ENCODE peak calls at places on chromosomes 1 and 21, in four cellular contexts. G is K562, T is HepG2, U is H1. Q is an unnamed sample.
A peak's percentile ranks its signal among the peaks of the same experiment; 100 is the strongest.

GRCh38 chr1:109980324-109981127 is 4.0 kb upstream of the AHCYL1 start:
- DNase-seq in T (peak; percentile 32), U (no peak), G (no peak), Q (no peak)

GRCh38 chr1:2208309-2209239 is 14.0 kb upstream of the FAAP20 start:
- DNase-seq in G (no peak), U (no peak), T (peak; percentile 93), Q (peak; percentile 76)

GRCh38 chr21:34839070-34839820 is 170.5 kb downstream of the CLIC6 start:
- DNase-seq in U (no peak), G (no peak), T (no peak), Q (no peak)

GRCh38 chr1:1123581-1124507 is 8.0 kb upstream of the C1orf159 start:
- DNase-seq in T (no peak), G (no peak), U (no peak), Q (no peak)

GRCh38 chr1:41496080-41497055 is 11.9 kb upstream of the EDN2 start:
- DNase-seq in T (peak; percentile 26), U (peak; percentile 69), G (peak; percentile 81), Q (peak; percentile 60)

GRCh38 chr1:33661791-33662190 is 189.3 kb downstream of the ZSCAN20 start:
- DNase-seq in U (no peak), T (no peak), G (no peak), Q (no peak)

GRCh38 chr21:33799378-33800090 is 116.1 kb downstream of the ATP5PO start:
- DNase-seq in G (no peak), U (no peak), T (no peak), Q (no peak)

GRCh38 chr1:217493290-217493689 is 137.6 kb downstream of the GPATCH2 start:
- DNase-seq in T (no peak), U (no peak), G (no peak), Q (no peak)

GRCh38 chr1:25760122-25760719 is 39.8 kb upstream of the SELENON start:
- DNase-seq in U (no peak), T (no peak), G (no peak), Q (no peak)

GRCh38 chr1:22636927-22637326 is 499 bp downstream of the C1QA start:
- DNase-seq in G (no peak), U (no peak), T (no peak), Q (no peak)

GRCh38 chr1:234763361-234763760 is 153.4 kb upstream of the IRF2BP2 start:
- DNase-seq in U (no peak), T (no peak), G (no peak), Q (no peak)

GRCh38 chr1:6033986-6034749 is 11.5 kb upstream of the KCNAB2 start:
- DNase-seq in U (no peak), T (peak; percentile 49), G (peak; percentile 82), Q (peak; percentile 30)

GRCh38 chr1:198528376-198528775 is 12.1 kb downstream of the ATP6V1G3 start:
- DNase-seq in U (no peak), T (no peak), G (no peak), Q (peak; percentile 73)

GRCh38 chr1:209884665-209885117 is 53.3 kb upstream of the SYT14 start:
- DNase-seq in T (peak; percentile 16), G (peak; percentile 57), U (no peak), Q (peak; percentile 97)

GRCh38 chr1:218347316-218347712 is 2.2 kb downstream of the TGFB2 start:
- DNase-seq in U (no peak), G (no peak), T (no peak), Q (no peak)

GRCh38 chr1:244361764-244362473 is 89.8 kb downstream of the ADSS2 start:
- DNase-seq in U (peak; percentile 57), T (peak; percentile 84), G (no peak), Q (peak; percentile 74)

GRCh38 chr21:26115899-26116298 is 54.7 kb downstream of the APP start:
- DNase-seq in G (no peak), U (no peak), T (no peak), Q (peak; percentile 79)

GRCh38 chr21:41369105-41369914 is 7.5 kb downstream of the MX2 start:
- DNase-seq in T (peak; percentile 40), U (no peak), G (no peak), Q (no peak)

GRCh38 chr21:40194181-40194580 is 326.9 kb downstream of the PCP4 start:
- DNase-seq in U (no peak), T (no peak), G (no peak), Q (no peak)

GRCh38 chr1:62281922-62282555 is 37.2 kb downstream of the KANK4 start:
- DNase-seq in U (no peak), G (no peak), T (no peak), Q (no peak)

GRCh38 chr1:54934869-54935268 is 45.6 kb upstream of the TMEM61 start:
- DNase-seq in G (no peak), T (peak; percentile 72), U (no peak), Q (peak; percentile 37)

GRCh38 chr1:216314369-216315095 is 108.7 kb downstream of the USH2A start:
- DNase-seq in G (no peak), U (no peak), T (no peak), Q (no peak)

GRCh38 chr1:115056395-115056798 is 26.8 kb downstream of the TSHB start:
- DNase-seq in U (no peak), T (no peak), G (no peak), Q (no peak)

GRCh38 chr1:60069691-60070090 is 3.9 kb downstream of the C1orf87 start:
- DNase-seq in U (no peak), T (no peak), G (no peak), Q (no peak)

GRCh38 chr1:151371340-151371739 is 1.2 kb downstream of the SELENBP1 start:
- DNase-seq in U (no peak), G (no peak), T (no peak), Q (no peak)

GRCh38 chr1:192489748-192490147 is 85.8 kb upstream of the RGS1 start:
- DNase-seq in U (no peak), T (no peak), G (no peak), Q (peak; percentile 95)

GRCh38 chr1:35406103-35406502 is 137.6 kb downstream of the ZMYM4 start:
- DNase-seq in U (no peak), G (no peak), T (no peak), Q (no peak)

GRCh38 chr21:42556476-42556875 is 42.8 kb downstream of the SLC37A1 start:
- DNase-seq in G (no peak), U (no peak), T (no peak), Q (no peak)

GRCh38 chr1:110258734-110259133 is 48.6 kb downstream of the KCNC4 start:
- DNase-seq in T (no peak), G (no peak), U (no peak), Q (no peak)

GRCh38 chr1:27960762-27961645 is 1.2 kb downstream of the XKR8 start:
- DNase-seq in T (no peak), G (no peak), U (no peak), Q (peak; percentile 22)

GRCh38 chr1:1215881-1216605 is 2.1 kb upstream of the TNFRSF4 start:
- DNase-seq in T (no peak), G (no peak), U (no peak), Q (no peak)

DNA sequence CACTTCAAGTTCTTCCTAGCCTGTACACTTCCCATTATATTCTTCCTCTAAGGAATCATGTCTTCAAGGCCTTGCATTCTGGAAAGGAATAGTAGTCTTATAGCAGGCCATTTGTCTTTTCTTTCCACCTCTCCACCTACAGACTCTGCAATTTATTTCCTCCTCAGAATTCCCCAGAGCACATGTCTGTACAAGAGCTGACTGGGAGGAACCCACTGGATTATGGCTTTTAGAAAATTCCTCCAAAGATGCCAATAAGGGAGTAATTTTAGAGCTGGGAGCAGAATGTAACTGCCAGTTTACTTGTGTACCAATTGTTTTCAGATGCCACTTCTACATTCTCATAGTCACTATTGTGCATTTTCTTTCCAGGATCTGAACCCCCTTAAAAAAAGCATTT is 3.4 kb upstream of the PSMG1 start:
- DNase-seq in U (no peak), G (no peak), T (no peak), Q (no peak)
- H3K4me1 ChIP-seq in U (peaks cover 4% of the 10 kb centered on the region), G (peaks cover 6% of the 10 kb centered on the region), T (peaks cover 12% of the 10 kb centered on the region), Q (peaks cover 17% of the 10 kb centered on the region)

DNA sequence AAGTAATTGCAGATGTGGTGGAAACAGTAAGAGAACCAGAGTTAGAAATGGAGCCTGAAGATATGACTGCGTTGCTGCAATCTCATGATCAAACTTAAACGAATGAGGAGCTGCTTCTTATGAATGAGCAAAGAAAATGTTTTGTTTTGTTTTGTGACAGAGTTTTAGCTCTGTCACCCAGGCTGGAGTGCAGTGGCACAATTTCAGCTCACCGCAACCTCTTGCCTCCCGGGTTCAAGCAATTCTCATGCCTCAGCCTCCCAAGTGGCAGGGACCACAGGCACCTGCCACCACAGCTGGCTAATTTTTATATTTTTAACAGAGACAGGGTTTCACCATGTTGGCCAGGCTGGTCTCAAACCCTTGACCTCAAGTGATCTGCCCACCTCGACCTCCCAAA is 53.3 kb upstream of the NFASC start:
- DNase-seq in U (no peak), T (no peak), G (no peak), Q (no peak)
- H4K20me1 ChIP-seq in U (no peaks in the 10 kb centered on the region), T (no peaks in the 10 kb centered on the region), G (no peaks in the 10 kb centered on the region), Q (no peaks in the 10 kb centered on the region)

GRCh38 chr1:67793562-67793961 is 39.7 kb downstream of the GNG12 start:
- DNase-seq in U (no peak), G (no peak), T (no peak), Q (peak; percentile 64)
- TF ChIP-seq JUN in U (no peak), G (no peak), T (no peak), Q (no peak)

DNA sequence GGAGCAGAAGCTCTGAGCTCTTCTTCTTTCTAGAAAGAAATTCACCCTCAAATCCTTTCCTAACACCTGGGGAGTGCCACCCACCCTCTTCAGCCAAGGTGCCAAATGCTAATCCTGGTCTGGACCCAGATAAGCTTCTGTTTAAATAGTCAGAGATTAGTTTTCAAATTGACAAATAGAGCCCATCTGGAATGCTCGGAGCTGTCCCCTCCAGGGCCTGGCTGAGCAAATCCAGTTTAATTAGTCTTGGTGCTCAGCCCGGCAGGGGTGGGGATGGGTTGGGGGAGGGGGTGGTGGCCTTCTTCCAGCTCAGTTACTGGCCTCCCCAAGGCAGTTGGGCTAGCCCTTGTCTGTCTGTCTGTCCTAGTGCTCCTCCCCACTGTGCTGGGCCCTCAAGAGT is 269.5 kb downstream of the GRIK3 start:
- DNase-seq in U (no peak), G (no peak), T (no peak), Q (no peak)
- H3K4me1 ChIP-seq in U (peaks cover 16% of the 10 kb centered on the region), G (peaks cover 3% of the 10 kb centered on the region), T (peaks cover 6% of the 10 kb centered on the region), Q (peaks cover 13% of the 10 kb centered on the region)

Q was measured in endothelial cell of umbilical vein.